ENCODE peak calls at places on chromosomes 1 and 21, in six cellular contexts. One of them, this sample, is unnamed.

GRCh38 chr1:29513357-29513756 is 277.0 kb downstream of the PTPRU start:
- DNase-seq in hypothalamus: peak; percentile 7
- DNase-seq in mammary epithelial cell: peak; percentile 67
- DNase-seq in effector memory CD4-positive, alpha-beta T cell: no peak
- DNase-seq in AG08395: peak; percentile 79
- DNase-seq in PC-3: peak; percentile 85
- DNase-seq in this sample: peak; percentile 73

GRCh38 chr1:185652348-185652747 is 81.8 kb upstream of the HMCN1 start:
- DNase-seq in hypothalamus: no peak
- DNase-seq in mammary epithelial cell: no peak
- DNase-seq in effector memory CD4-positive, alpha-beta T cell: no peak
- DNase-seq in AG08395: no peak
- DNase-seq in PC-3: peak; percentile 13
- DNase-seq in this sample: no peak

GRCh38 chr1:159790237-159790917 is 9.6 kb downstream of the DUSP23 start:
- DNase-seq in hypothalamus: no peak
- DNase-seq in mammary epithelial cell: no peak
- DNase-seq in effector memory CD4-positive, alpha-beta T cell: no peak
- DNase-seq in AG08395: peak; percentile 43
- DNase-seq in PC-3: peak; percentile 65
- DNase-seq in this sample: peak; percentile 25

GRCh38 chr1:212062832-212063438 is 27.4 kb downstream of the DTL start:
- DNase-seq in hypothalamus: no peak
- DNase-seq in mammary epithelial cell: peak; percentile 9
- DNase-seq in effector memory CD4-positive, alpha-beta T cell: no peak
- DNase-seq in AG08395: peak; percentile 60
- DNase-seq in PC-3: peak; percentile 73
- DNase-seq in this sample: peak; percentile 55

GRCh38 chr1:213661346-213661745 is 326.4 kb upstream of the PROX1 start:
- DNase-seq in hypothalamus: no peak
- DNase-seq in mammary epithelial cell: no peak
- DNase-seq in effector memory CD4-positive, alpha-beta T cell: no peak
- DNase-seq in AG08395: no peak
- DNase-seq in PC-3: peak; percentile 32
- DNase-seq in this sample: no peak

GRCh38 chr1:37691497-37692077 is 729 bp upstream of the CDCA8 start:
- DNase-seq in hypothalamus: no peak
- DNase-seq in mammary epithelial cell: peak; percentile 48
- DNase-seq in effector memory CD4-positive, alpha-beta T cell: no peak
- DNase-seq in AG08395: no peak
- DNase-seq in PC-3: peak; percentile 60
- DNase-seq in this sample: peak; percentile 26

GRCh38 chr1:153945131-153945794 is 1.3 kb downstream of the DENND4B start:
- DNase-seq in hypothalamus: no peak
- DNase-seq in mammary epithelial cell: peak; percentile 57
- DNase-seq in effector memory CD4-positive, alpha-beta T cell: peak; percentile 77
- DNase-seq in AG08395: no peak
- DNase-seq in PC-3: no peak
- DNase-seq in this sample: peak; percentile 71

GRCh38 chr1:228284521-228284920 is 76.7 kb downstream of the OBSCN start:
- DNase-seq in hypothalamus: no peak
- DNase-seq in mammary epithelial cell: no peak
- DNase-seq in effector memory CD4-positive, alpha-beta T cell: no peak
- DNase-seq in AG08395: no peak
- DNase-seq in PC-3: no peak
- DNase-seq in this sample: no peak

GRCh38 chr21:18384771-18385170 is 18.8 kb downstream of the TMPRSS15 start:
- DNase-seq in hypothalamus: no peak
- DNase-seq in mammary epithelial cell: peak; percentile 0
- DNase-seq in effector memory CD4-positive, alpha-beta T cell: no peak
- DNase-seq in AG08395: peak; percentile 21
- DNase-seq in PC-3: peak; percentile 54
- DNase-seq in this sample: peak; percentile 54

GRCh38 chr1:100584761-100585745 is 47.1 kb downstream of the GPR88 start:
- DNase-seq in hypothalamus: no peak
- DNase-seq in mammary epithelial cell: peak; percentile 40
- DNase-seq in effector memory CD4-positive, alpha-beta T cell: no peak
- DNase-seq in AG08395: peak; percentile 53
- DNase-seq in PC-3: peak; percentile 44
- DNase-seq in this sample: peak; percentile 98

GRCh38 chr1:98794196-98794886 is 132.8 kb downstream of the SNX7 start:
- DNase-seq in hypothalamus: no peak
- DNase-seq in mammary epithelial cell: peak; percentile 60
- DNase-seq in effector memory CD4-positive, alpha-beta T cell: peak; percentile 9
- DNase-seq in AG08395: peak; percentile 80
- DNase-seq in PC-3: peak; percentile 88
- DNase-seq in this sample: peak; percentile 83

GRCh38 chr1:108685524-108685923 is 6.6 kb upstream of the PRPF38B start:
- DNase-seq in hypothalamus: no peak
- DNase-seq in mammary epithelial cell: no peak
- DNase-seq in effector memory CD4-positive, alpha-beta T cell: no peak
- DNase-seq in AG08395: no peak
- DNase-seq in PC-3: no peak
- DNase-seq in this sample: peak; percentile 73

GRCh38 chr21:41648591-41649031 is 118.2 kb downstream of the RIPK4 start:
- DNase-seq in hypothalamus: no peak
- DNase-seq in mammary epithelial cell: peak; percentile 91
- DNase-seq in effector memory CD4-positive, alpha-beta T cell: no peak
- DNase-seq in AG08395: peak; percentile 77
- DNase-seq in PC-3: peak; percentile 48
- DNase-seq in this sample: peak; percentile 44

GRCh38 chr1:36989260-36989659 is 45.1 kb downstream of the GRIK3 start:
- DNase-seq in hypothalamus: peak; percentile 18
- DNase-seq in mammary epithelial cell: no peak
- DNase-seq in effector memory CD4-positive, alpha-beta T cell: no peak
- DNase-seq in AG08395: no peak
- DNase-seq in PC-3: no peak
- DNase-seq in this sample: no peak

GRCh38 chr1:28973850-28974841 is 59.8 kb downstream of the EPB41 start:
- DNase-seq in hypothalamus: no peak
- DNase-seq in mammary epithelial cell: no peak
- DNase-seq in effector memory CD4-positive, alpha-beta T cell: no peak
- DNase-seq in AG08395: peak; percentile 13
- DNase-seq in PC-3: peak; percentile 72
- DNase-seq in this sample: no peak

GRCh38 chr1:185526318-185527307 is 207.6 kb upstream of the HMCN1 start:
- DNase-seq in hypothalamus: no peak
- DNase-seq in mammary epithelial cell: no peak
- DNase-seq in effector memory CD4-positive, alpha-beta T cell: no peak
- DNase-seq in AG08395: no peak
- DNase-seq in PC-3: no peak
- DNase-seq in this sample: no peak

GRCh38 chr1:203127672-203128611 is at the start of gene ADORA1:
- DNase-seq in hypothalamus: peak; percentile 86
- DNase-seq in mammary epithelial cell: peak; percentile 47
- DNase-seq in effector memory CD4-positive, alpha-beta T cell: no peak
- DNase-seq in AG08395: peak; percentile 74
- DNase-seq in PC-3: peak; percentile 38
- DNase-seq in this sample: peak; percentile 87

GRCh38 chr1:13836136-13836535 is 136.1 kb downstream of the PRDM2 start:
- DNase-seq in hypothalamus: no peak
- DNase-seq in mammary epithelial cell: no peak
- DNase-seq in effector memory CD4-positive, alpha-beta T cell: no peak
- DNase-seq in AG08395: no peak
- DNase-seq in PC-3: no peak
- DNase-seq in this sample: no peak

GRCh38 chr1:78833491-78833890 is 173.0 kb downstream of the ADGRL4 start:
- DNase-seq in hypothalamus: no peak
- DNase-seq in mammary epithelial cell: peak; percentile 79
- DNase-seq in effector memory CD4-positive, alpha-beta T cell: no peak
- DNase-seq in AG08395: peak; percentile 45
- DNase-seq in PC-3: peak; percentile 95
- DNase-seq in this sample: peak; percentile 67

GRCh38 chr1:184866991-184867788 is 107.1 kb downstream of the NIBAN1 start:
- DNase-seq in hypothalamus: no peak
- DNase-seq in mammary epithelial cell: peak; percentile 98
- DNase-seq in effector memory CD4-positive, alpha-beta T cell: peak; percentile 44
- DNase-seq in AG08395: peak; percentile 87
- DNase-seq in PC-3: peak; percentile 76
- DNase-seq in this sample: peak; percentile 43

GRCh38 chr1:76640092-76640491 is 227.2 kb upstream of the ST6GALNAC5 start:
- DNase-seq in hypothalamus: no peak
- DNase-seq in mammary epithelial cell: peak; percentile 31
- DNase-seq in effector memory CD4-positive, alpha-beta T cell: no peak
- DNase-seq in AG08395: peak; percentile 33
- DNase-seq in PC-3: peak; percentile 44
- DNase-seq in this sample: no peak

GRCh38 chr1:117824612-117825011 is 104.8 kb downstream of the GDAP2 start:
- DNase-seq in hypothalamus: no peak
- DNase-seq in mammary epithelial cell: no peak
- DNase-seq in effector memory CD4-positive, alpha-beta T cell: no peak
- DNase-seq in AG08395: peak; percentile 43
- DNase-seq in PC-3: no peak
- DNase-seq in this sample: peak; percentile 58

GRCh38 chr1:61247881-61248752 is 165.8 kb downstream of the NFIA start:
- DNase-seq in hypothalamus: no peak
- DNase-seq in mammary epithelial cell: no peak
- DNase-seq in effector memory CD4-positive, alpha-beta T cell: no peak
- DNase-seq in AG08395: no peak
- DNase-seq in PC-3: no peak
- DNase-seq in this sample: no peak

GRCh38 chr1:220371324-220371723 is 99.1 kb upstream of the RAB3GAP2 start:
- DNase-seq in hypothalamus: no peak
- DNase-seq in mammary epithelial cell: no peak
- DNase-seq in effector memory CD4-positive, alpha-beta T cell: no peak
- DNase-seq in AG08395: no peak
- DNase-seq in PC-3: peak; percentile 29
- DNase-seq in this sample: no peak

GRCh38 chr1:156750932-156751723 is at the start of gene HDGF:
- DNase-seq in hypothalamus: peak; percentile 51
- DNase-seq in mammary epithelial cell: peak; percentile 42
- DNase-seq in effector memory CD4-positive, alpha-beta T cell: no peak
- DNase-seq in AG08395: no peak
- DNase-seq in PC-3: no peak
- DNase-seq in this sample: peak; percentile 55

This sample was measured in myocyte.